ENCODE peak calls at places on chromosomes 16 and 17, in nine cellular contexts. E, B, C, F, L, K, G, Y and Q are unnamed samples.

GRCh38 chr16:81451753-81452680 is 7.4 kb downstream of the CMIP start:
- DNase-seq in E (no peak), B (no peak), C (no peak), F (peak; percentile 61), L (no peak), K (peak; percentile 47), G (no peak), Y (peak; percentile 66), Q (no peak)

GRCh38 chr17:80096531-80097306 is 4.7 kb upstream of the GAA start:
- DNase-seq in E (no peak), B (no peak), C (no peak), F (no peak), L (no peak), K (no peak), G (no peak), Y (no peak), Q (no peak)

GRCh38 chr16:74297296-74297665 is 667 bp downstream of the PSMD7 start:
- DNase-seq in E (peak; percentile 33), B (no peak), C (no peak), F (peak; percentile 18), L (no peak), K (peak; percentile 46), G (no peak), Y (no peak), Q (no peak)

GRCh38 chr17:65489413-65490170 is 71.9 kb downstream of the AXIN2 start:
- DNase-seq in E (no peak), B (no peak), C (no peak), F (no peak), L (no peak), K (no peak), G (no peak), Y (no peak), Q (no peak)

GRCh38 chr16:30096862-30097563 is 1.0 kb upstream of the YPEL3 start:
- DNase-seq in E (no peak), B (no peak), C (no peak), F (no peak), L (no peak), K (no peak), G (no peak), Y (no peak), Q (no peak)

GRCh38 chr16:84005391-84005790 is 37.2 kb downstream of the SLC38A8 start:
- DNase-seq in E (no peak), B (no peak), C (no peak), F (no peak), L (no peak), K (no peak), G (no peak), Y (no peak), Q (no peak)

GRCh38 chr16:2520784-2521577 is 810 bp downstream of the AMDHD2 start:
- DNase-seq in E (peak; percentile 63), B (peak; percentile 76), C (no peak), F (peak; percentile 86), L (peak; percentile 71), K (peak; percentile 53), G (no peak), Y (peak; percentile 55), Q (no peak)

GRCh38 chr17:2853111-2853721 is 57.0 kb downstream of the RAP1GAP2 start:
- DNase-seq in E (peak; percentile 79), B (peak; percentile 73), C (no peak), F (peak; percentile 59), L (peak; percentile 74), K (peak; percentile 26), G (no peak), Y (no peak), Q (peak; percentile 34)

GRCh38 chr16:27085182-27085581 is 18.5 kb downstream of the C16orf82 start:
- DNase-seq in E (peak; percentile 53), B (no peak), C (peak; percentile 30), F (no peak), L (no peak), K (no peak), G (no peak), Y (no peak), Q (no peak)

GRCh38 chr17:55167024-55167721 is 97.6 kb upstream of the HLF start:
- DNase-seq in E (no peak), B (no peak), C (no peak), F (no peak), L (no peak), K (no peak), G (no peak), Y (no peak), Q (no peak)

GRCh38 chr17:9240659-9241370 is 219.5 kb downstream of the NTN1 start:
- DNase-seq in E (peak; percentile 64), B (no peak), C (peak; percentile 75), F (peak; percentile 94), L (no peak), K (no peak), G (peak; percentile 86), Y (peak; percentile 61), Q (peak; percentile 69)

GRCh38 chr17:48604770-48605329 is at the start of gene HOXB6:
- DNase-seq in E (no peak), B (no peak), C (no peak), F (no peak), L (no peak), K (no peak), G (no peak), Y (no peak), Q (no peak)

GRCh38 chr16:23505942-23506605 is 4.2 kb downstream of the GGA2 start:
- DNase-seq in E (no peak), B (no peak), C (no peak), F (no peak), L (no peak), K (no peak), G (no peak), Y (no peak), Q (no peak)

GRCh38 chr17:75011788-75012319 is 616 bp upstream of the MRPL58 start:
- DNase-seq in E (peak; percentile 39), B (no peak), C (peak; percentile 76), F (no peak), L (no peak), K (no peak), G (peak; percentile 70), Y (peak; percentile 77), Q (peak; percentile 72)

GRCh38 chr16:77584205-77584859 is 138.0 kb upstream of the NUDT7 start:
- DNase-seq in E (peak; percentile 66), B (no peak), C (no peak), F (peak; percentile 51), L (no peak), K (peak; percentile 22), G (peak; percentile 64), Y (no peak), Q (peak; percentile 31)

GRCh38 chr16:56349711-56350161 is 75.6 kb downstream of the AMFR start:
- DNase-seq in E (no peak), B (peak; percentile 36), C (no peak), F (no peak), L (no peak), K (no peak), G (no peak), Y (peak; percentile 85), Q (no peak)

GRCh38 chr17:11882716-11883115 is 114.6 kb downstream of the ZNF18 start:
- DNase-seq in E (no peak), B (no peak), C (no peak), F (peak; percentile 27), L (no peak), K (no peak), G (no peak), Y (no peak), Q (no peak)

GRCh38 chr17:77233635-77234334 is 93.0 kb downstream of the SEC14L1 start:
- DNase-seq in E (no peak), B (no peak), C (no peak), F (peak; percentile 64), L (no peak), K (peak; percentile 11), G (no peak), Y (no peak), Q (no peak)

GRCh38 chr16:82366462-82366861 is 196.4 kb upstream of the MPHOSPH6 start:
- DNase-seq in E (no peak), B (no peak), C (no peak), F (no peak), L (no peak), K (no peak), G (no peak), Y (no peak), Q (no peak)

GRCh38 chr17:16507918-16508533 is 16.0 kb upstream of the LRRC75A start:
- DNase-seq in E (no peak), B (no peak), C (no peak), F (no peak), L (no peak), K (no peak), G (no peak), Y (no peak), Q (no peak)

GRCh38 chr17:12620200-12620720 is 45.4 kb upstream of the MYOCD start:
- DNase-seq in E (no peak), B (no peak), C (no peak), F (no peak), L (no peak), K (no peak), G (no peak), Y (no peak), Q (no peak)

GRCh38 chr16:80994451-80994850 is 12.2 kb downstream of the CMC2 start:
- DNase-seq in E (no peak), B (no peak), C (no peak), F (no peak), L (no peak), K (no peak), G (no peak), Y (no peak), Q (no peak)

GRCh38 chr16:79209308-79209707 is 391.2 kb downstream of the MAF start:
- DNase-seq in E (no peak), B (no peak), C (no peak), F (no peak), L (no peak), K (no peak), G (no peak), Y (no peak), Q (no peak)

GRCh38 chr16:67857547-67858233 is 10.2 kb upstream of the CENPT start:
- DNase-seq in E (peak; percentile 60), B (peak; percentile 84), C (peak; percentile 84), F (peak; percentile 71), L (no peak), K (no peak), G (peak; percentile 70), Y (peak; percentile 90), Q (peak; percentile 77)